ENCODE peak calls at places on chromosomes 7 and 10, in four cellular contexts. P, M, K and W are unnamed samples.

GRCh38 chr7:90119178-90119971 is 34.9 kb upstream of the STEAP1 start:
- ATAC-seq in P (peak; percentile 87), M (peak; percentile 24), K (peak; percentile 81), W (peak; percentile 46)

GRCh38 chr7:93429563-93429962 is 145.0 kb downstream of the CALCR start:
- ATAC-seq in P (no peak), M (no peak), K (no peak), W (no peak)

GRCh38 chr7:139679731-139680594 is 97.8 kb downstream of the HIPK2 start:
- ATAC-seq in P (peak; percentile 84), M (peak; percentile 40), K (peak; percentile 77), W (peak; percentile 50)

GRCh38 chr10:31961675-31962074 is 33.0 kb upstream of the ARHGAP12 start:
- ATAC-seq in P (no peak), M (peak; percentile 63), K (no peak), W (peak; percentile 41)

GRCh38 chr10:71868192-71868697 is 17.2 kb upstream of the PSAP start:
- ATAC-seq in P (peak; percentile 83), M (peak; percentile 19), K (peak; percentile 25), W (peak; percentile 39)

GRCh38 chr10:7529638-7530037 is 118.8 kb upstream of the SFMBT2 start:
- ATAC-seq in P (peak; percentile 42), M (no peak), K (no peak), W (peak; percentile 66)

GRCh38 chr7:28708458-28708951 is 249.6 kb downstream of the TRIL start:
- ATAC-seq in P (no peak), M (no peak), K (no peak), W (peak; percentile 1)

GRCh38 chr7:139828880-139829653 is at the start of gene TBXAS1:
- ATAC-seq in P (peak; percentile 88), M (peak; percentile 33), K (peak; percentile 78), W (peak; percentile 36)

GRCh38 chr7:18896343-18896975 is 221.0 kb downstream of the TWIST1 start:
- ATAC-seq in P (no peak), M (no peak), K (no peak), W (no peak)

GRCh38 chr7:8982338-8982994 is 549.1 kb downstream of the NXPH1 start:
- ATAC-seq in P (no peak), M (no peak), K (no peak), W (no peak)

GRCh38 chr7:33852838-33853237 is 52.5 kb upstream of the BMPER start:
- ATAC-seq in P (no peak), M (no peak), K (no peak), W (no peak)

GRCh38 chr7:79453558-79454324 is at the start of gene MAGI2:
- ATAC-seq in P (peak; percentile 72), M (peak; percentile 76), K (peak; percentile 68), W (peak; percentile 90)

GRCh38 chr10:43110318-43111071 is 27.8 kb upstream of the CSGALNACT2 start:
- ATAC-seq in P (peak; percentile 46), M (peak; percentile 61), K (no peak), W (no peak)

GRCh38 chr7:320297-320696 is 30.3 kb downstream of the FOXL3 start:
- ATAC-seq in P (no peak), M (no peak), K (no peak), W (no peak)

GRCh38 chr7:88927-89921 is 103.1 kb upstream of the FAM20C start:
- ATAC-seq in P (peak; percentile 76), M (peak; percentile 80), K (peak; percentile 62), W (peak; percentile 54)

GRCh38 chr10:132663666-132664365 is 122.1 kb downstream of the NKX6-2 start:
- ATAC-seq in P (no peak), M (no peak), K (no peak), W (no peak)

GRCh38 chr10:103776878-103777591 is 78.3 kb downstream of the SH3PXD2A start:
- ATAC-seq in P (no peak), M (no peak), K (peak; percentile 23), W (peak; percentile 42)

GRCh38 chr7:106448992-106449859 is 164.4 kb upstream of the NAMPT start:
- ATAC-seq in P (no peak), M (no peak), K (no peak), W (no peak)

GRCh38 chr7:64849250-64849923 is 53.7 kb upstream of the ZNF273 start:
- ATAC-seq in P (no peak), M (peak; percentile 17), K (no peak), W (no peak)

GRCh38 chr7:129089521-129090212 is 34.8 kb upstream of the TNPO3 start:
- ATAC-seq in P (no peak), M (no peak), K (no peak), W (no peak)

GRCh38 chr7:66267249-66267648 is 62.1 kb downstream of the TPST1 start:
- ATAC-seq in P (peak; percentile 67), M (peak; percentile 86), K (peak; percentile 48), W (peak; percentile 77)

GRCh38 chr10:120990831-120991230 is 139.7 kb downstream of the WDR11 start:
- ATAC-seq in P (no peak), M (no peak), K (no peak), W (no peak)

GRCh38 chr7:55130554-55131198 is 111.9 kb downstream of the EGFR start:
- ATAC-seq in P (no peak), M (peak; percentile 27), K (peak; percentile 48), W (peak; percentile 55)

GRCh38 chr10:133114726-133115452 is 27.2 kb downstream of the ADGRA1 start:
- ATAC-seq in P (no peak), M (no peak), K (no peak), W (no peak)

GRCh38 chr10:80472234-80473095 is 18.4 kb downstream of the TSPAN14 start:
- ATAC-seq in P (peak; percentile 27), M (peak; percentile 64), K (no peak), W (peak; percentile 23)

GRCh38 chr7:142879060-142879459 is 6.5 kb downstream of the TRPV6 start:
- ATAC-seq in P (no peak), M (no peak), K (no peak), W (no peak)

GRCh38 chr7:113015038-113015645 is 71.5 kb downstream of the GPR85 start:
- ATAC-seq in P (peak; percentile 55), M (peak; percentile 53), K (peak; percentile 50), W (no peak)

GRCh38 chr10:21172774-21173432 is 275.8 kb upstream of the NEBL start:
- ATAC-seq in P (peak; percentile 27), M (peak; percentile 42), K (peak; percentile 26), W (peak; percentile 16)

GRCh38 chr10:49682879-49683278 is 3.4 kb downstream of the C10orf53 start:
- ATAC-seq in P (no peak), M (no peak), K (no peak), W (no peak)

GRCh38 chr10:49678827-49679479 is 498 bp upstream of the C10orf53 start:
- ATAC-seq in P (no peak), M (no peak), K (no peak), W (no peak)

DNA sequence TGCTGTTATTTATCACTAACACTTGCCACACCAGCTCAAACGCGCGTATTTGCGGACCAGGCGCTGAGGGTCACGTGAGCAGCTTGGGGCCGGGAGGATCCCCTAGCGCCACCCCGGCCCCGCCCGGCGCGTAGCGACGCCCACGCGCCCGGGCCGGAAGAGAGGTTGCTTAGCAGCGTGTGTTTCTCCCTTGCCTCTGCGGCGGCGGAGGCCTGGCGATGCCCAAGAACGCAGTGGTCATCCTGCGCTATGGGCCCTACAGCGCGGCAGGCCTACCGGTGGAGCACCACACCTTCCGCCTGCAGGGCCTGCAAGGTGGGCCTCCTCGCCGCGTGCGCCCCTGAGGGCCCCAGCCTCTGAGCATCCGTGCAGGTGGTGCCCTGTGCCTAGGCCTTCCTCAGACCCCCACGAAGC is at the start of gene C10orf53:
- ATAC-seq in P (peak; percentile 95), M (peak; percentile 82), K (peak; percentile 79), W (no peak)
- H3K4me3 ChIP-seq in P (no peak within 1 kb of the TSS), M (no peak within 1 kb of the TSS), K (no peak within 1 kb of the TSS), W (no peak within 1 kb of the TSS)

GRCh38 chr7:133511242-133511641 is 258.4 kb downstream of the EXOC4 start:
- ATAC-seq in P (no peak), M (no peak), K (no peak), W (no peak)

GRCh38 chr7:133509822-133510221 is 256.9 kb downstream of the EXOC4 start:
- ATAC-seq in P (no peak), M (no peak), K (no peak), W (no peak)

GRCh38 chr7:133512560-133512959 is 259.7 kb downstream of the EXOC4 start:
- ATAC-seq in P (no peak), M (peak; percentile 74), K (no peak), W (no peak)

GRCh38 chr7:133511708-133512107 is 258.8 kb downstream of the EXOC4 start:
- ATAC-seq in P (no peak), M (no peak), K (no peak), W (no peak)

GRCh38 chr7:133510326-133511055 is 257.6 kb downstream of the EXOC4 start:
- ATAC-seq in P (no peak), M (no peak), K (no peak), W (no peak)
- H3K4me3 ChIP-seq in P (no peak overlapping the region), M (no peak overlapping the region), K (no peak overlapping the region), W (no peak overlapping the region)

DNA sequence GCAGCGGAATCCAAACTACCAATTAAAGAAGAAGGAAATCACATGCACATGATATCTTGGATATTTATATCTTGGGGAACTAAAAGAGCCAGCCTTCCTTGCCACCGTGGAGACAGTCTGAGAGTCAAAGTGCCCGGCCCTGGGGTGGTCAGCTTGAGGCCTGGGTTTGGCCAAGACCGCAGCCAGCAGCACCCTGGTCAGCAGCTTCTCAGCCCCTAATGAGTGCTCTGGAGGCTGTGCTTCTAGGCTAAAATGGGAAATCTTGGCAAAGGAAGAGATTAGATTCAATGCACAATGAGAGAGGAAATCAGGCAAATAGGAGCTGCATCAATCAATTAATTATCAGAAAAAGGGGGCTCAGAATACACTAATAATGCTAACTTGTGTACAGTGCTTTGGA is 589.4 kb downstream of the NRG3 start:
- ATAC-seq in P (no peak), M (no peak), K (no peak), W (no peak)
- H3K4me3 ChIP-seq in P (no peak overlapping the region), M (no peak overlapping the region), K (no peak overlapping the region), W (no peak overlapping the region)

GRCh38 chr10:30929901-30930520 is 101.7 kb downstream of the ZNF438 start:
- ATAC-seq in P (no peak), M (no peak), K (no peak), W (no peak)

GRCh38 chr10:30931094-30931493 is 100.6 kb downstream of the ZNF438 start:
- ATAC-seq in P (no peak), M (no peak), K (no peak), W (no peak)

GRCh38 chr10:30928742-30929141 is 102.9 kb downstream of the ZNF438 start:
- ATAC-seq in P (no peak), M (no peak), K (no peak), W (no peak)
- H3K4me3 ChIP-seq in P (no peak overlapping the region), M (no peak overlapping the region), K (no peak overlapping the region), W (no peak overlapping the region)

GRCh38 chr10:99661370-99661749 is 2.1 kb downstream of the ENTPD7 start:
- ATAC-seq in P (no peak), M (peak; percentile 8), K (no peak), W (no peak)

GRCh38 chr10:99659868-99660366 is 608 bp downstream of the ENTPD7 start:
- ATAC-seq in P (peak; percentile 11), M (no peak), K (no peak), W (no peak)

GRCh38 chr10:99658622-99659030 is 683 bp upstream of the ENTPD7 start:
- ATAC-seq in P (peak; percentile 5), M (no peak), K (no peak), W (no peak)

GRCh38 chr10:99659031-99659867 is at the start of gene ENTPD7:
- ATAC-seq in P (peak; percentile 96), M (peak; percentile 99), K (peak; percentile 99), W (peak; percentile 100)

GRCh38 chr10:99660662-99661369 is 1.5 kb downstream of the ENTPD7 start:
- ATAC-seq in P (no peak), M (no peak), K (no peak), W (no peak)
- H3K4me3 ChIP-seq in P (peak overlapping the region; percentile 15), M (no peak overlapping the region), K (no peak overlapping the region), W (no peak overlapping the region)